ENCODE peak calls at places on chromosome 12, in five cellular contexts. X is body of pancreas, Q is AG04449, D is mesothelial cell of epicardium, W is pancreas. V is an unnamed sample.
A peak's percentile ranks its signal among the peaks of the same experiment; 100 is the strongest.

GRCh38 chr12:132950844-132951535 is 5.1 kb downstream of the ZNF605 start:
- DNase-seq in Q (no peak), W (no peak), X (no peak), D (no peak), V (no peak)

GRCh38 chr12:114920828-114921579 is 237.0 kb upstream of the TBX3 start:
- DNase-seq in Q (no peak), X (no peak), D (no peak), W (no peak), V (no peak)

GRCh38 chr12:47249082-47249481 is 169.3 kb upstream of the AMIGO2 start:
- DNase-seq in Q (no peak), D (no peak), W (no peak), X (no peak), V (no peak)

GRCh38 chr12:7555752-7556151 is 52.2 kb upstream of the CD163 start:
- DNase-seq in W (no peak), D (no peak), X (no peak), Q (peak; percentile 56), V (no peak)

GRCh38 chr12:107492393-107493134 is 193.0 kb upstream of the PWP1 start:
- DNase-seq in Q (no peak), D (no peak), W (no peak), X (no peak), V (no peak)

GRCh38 chr12:100529951-100530350 is 43.5 kb upstream of the GAS2L3 start:
- DNase-seq in Q (no peak), D (no peak), X (no peak), W (no peak), V (no peak)

GRCh38 chr12:49922349-49923034 is 18.8 kb upstream of the FAIM2 start:
- DNase-seq in X (peak; percentile 27), Q (no peak), W (no peak), D (no peak), V (no peak)

GRCh38 chr12:31479516-31480210 is 111.3 kb downstream of the DENND5B start:
- DNase-seq in W (no peak), Q (no peak), X (no peak), D (no peak), V (no peak)

GRCh38 chr12:97912943-97913342 is 450.3 kb downstream of the RMST start:
- DNase-seq in D (no peak), W (no peak), X (no peak), Q (no peak), V (no peak)

GRCh38 chr12:40152783-40153383 is 47.0 kb upstream of the SLC2A13 start:
- DNase-seq in D (no peak), X (peak; percentile 41), W (peak; percentile 29), Q (no peak), V (peak; percentile 64)

GRCh38 chr12:50195832-50196231 is 28.7 kb upstream of the CERS5 start:
- DNase-seq in X (no peak), Q (no peak), D (no peak), W (no peak), V (no peak)

GRCh38 chr12:71135812-71136176 is 22.0 kb downstream of the TSPAN8 start:
- DNase-seq in D (no peak), W (no peak), Q (no peak), X (no peak), V (no peak)

GRCh38 chr12:103745962-103746361 is 95.1 kb downstream of the NT5DC3 start:
- DNase-seq in Q (no peak), W (no peak), D (no peak), X (no peak), V (no peak)

GRCh38 chr12:47124451-47124850 is 44.7 kb upstream of the AMIGO2 start:
- DNase-seq in Q (peak; percentile 17), W (no peak), D (no peak), X (no peak), V (no peak)

GRCh38 chr12:101767537-101767936 is 28.3 kb upstream of the SYCP3 start:
- DNase-seq in W (no peak), D (no peak), Q (no peak), X (no peak), V (no peak)
- TF ChIP-seq CTCF in W (no peak), D (no peak), Q (no peak), X (no peak), V (no peak)

GRCh38 chr12:54140958-54141388 is 47.8 kb downstream of the SMUG1 start:
- DNase-seq in W (no peak), D (peak; percentile 62), X (no peak), Q (peak; percentile 40), V (no peak)

GRCh38 chr12:54139030-54139429 is 49.8 kb downstream of the SMUG1 start:
- DNase-seq in W (no peak), X (no peak), Q (no peak), D (no peak), V (no peak)

GRCh38 chr12:54136844-54137580 is 51.8 kb downstream of the SMUG1 start:
- DNase-seq in D (no peak), W (no peak), X (no peak), Q (no peak), V (no peak)

GRCh38 chr12:54135621-54136027 is 53.2 kb downstream of the SMUG1 start:
- DNase-seq in Q (no peak), X (no peak), W (no peak), D (no peak), V (no peak)

DNA sequence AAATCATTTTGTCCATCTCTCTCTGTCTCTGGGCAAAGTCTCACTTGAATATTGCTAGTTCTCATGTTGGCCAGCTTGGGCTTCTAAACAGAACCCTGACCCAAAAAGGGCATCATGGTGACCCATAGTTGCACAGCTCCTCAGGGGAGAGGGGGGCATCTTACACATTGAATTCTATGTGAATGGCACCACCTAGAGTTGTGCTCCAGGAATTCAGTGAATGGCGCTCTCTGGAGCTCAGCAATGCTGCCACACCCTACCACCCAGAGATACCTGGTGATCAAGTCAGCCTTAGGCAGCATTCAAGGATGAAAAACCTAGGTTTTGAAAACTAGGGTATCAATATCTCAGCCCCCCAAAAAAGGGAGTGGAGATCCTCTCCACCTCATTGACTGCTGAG is 50.6 kb downstream of the SMUG1 start:
- DNase-seq in W (no peak), X (no peak), Q (no peak), D (no peak), V (no peak)
- TF ChIP-seq CTCF in W (no peak), X (no peak), Q (no peak), D (no peak), V (no peak)

DNA sequence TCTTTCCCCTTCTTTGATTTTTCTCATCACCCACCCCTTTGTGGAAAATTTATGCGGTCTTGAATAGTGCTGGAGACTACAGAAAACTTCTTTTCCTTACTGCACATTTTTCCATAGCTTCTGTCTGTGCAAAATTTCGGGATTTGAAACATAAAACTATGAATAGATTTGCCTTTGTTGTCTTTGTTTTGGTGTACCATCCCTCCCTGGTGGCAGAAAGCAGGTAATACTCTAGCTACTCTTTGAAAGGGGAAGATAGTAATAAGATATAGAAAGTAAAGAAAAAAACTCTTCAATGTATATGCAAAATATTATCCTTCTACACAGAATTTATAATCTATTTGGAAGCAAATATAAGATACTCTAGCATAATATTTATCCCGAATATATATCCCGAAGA is 79.1 kb upstream of the LMO3 start:
- DNase-seq in X (no peak), W (no peak), Q (no peak), D (no peak), V (no peak)
- TF ChIP-seq CTCF in X (no peak), W (no peak), Q (no peak), D (no peak), V (peak; percentile 1)

GRCh38 chr12:124578445-124578844 is 11.0 kb upstream of the NCOR2 start:
- DNase-seq in X (no peak), D (no peak), W (no peak), Q (no peak), V (no peak)
- TF ChIP-seq CTCF in X (no peak), D (no peak), W (no peak), Q (no peak), V (no peak)

DNA sequence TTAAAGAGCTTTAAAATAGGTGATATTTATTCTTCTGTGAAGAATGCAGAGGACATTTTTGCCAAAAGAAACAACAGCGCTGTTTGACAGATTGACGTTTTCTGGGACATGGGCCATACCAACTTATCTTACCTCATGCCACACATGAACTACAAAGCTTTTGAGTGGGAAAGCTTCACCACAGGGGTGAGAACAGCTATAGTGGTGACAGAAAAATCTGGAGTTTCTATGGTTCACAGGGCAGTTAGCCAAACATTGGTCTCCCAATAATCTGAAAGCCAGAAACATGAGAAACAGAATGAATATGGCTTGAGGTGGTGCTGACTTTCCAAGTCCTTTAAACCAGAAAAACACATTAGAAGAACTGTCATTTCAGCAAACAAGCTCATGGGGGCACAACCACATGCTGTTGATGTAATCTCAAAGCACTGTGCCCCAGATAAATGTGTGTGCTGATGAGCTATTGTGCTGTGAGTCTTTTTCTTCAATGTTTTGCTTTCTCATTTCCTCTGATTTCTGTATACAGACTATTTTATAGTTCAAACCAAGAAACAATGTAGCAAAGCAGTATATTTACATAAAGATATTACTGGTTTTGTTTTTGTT is 905.4 kb downstream of the SLC16A7 start:
- DNase-seq in W (no peak), X (no peak), D (no peak), Q (no peak), V (no peak)
- TF ChIP-seq CTCF in W (no peak), X (no peak), D (no peak), Q (no peak), V (no peak)

DNA sequence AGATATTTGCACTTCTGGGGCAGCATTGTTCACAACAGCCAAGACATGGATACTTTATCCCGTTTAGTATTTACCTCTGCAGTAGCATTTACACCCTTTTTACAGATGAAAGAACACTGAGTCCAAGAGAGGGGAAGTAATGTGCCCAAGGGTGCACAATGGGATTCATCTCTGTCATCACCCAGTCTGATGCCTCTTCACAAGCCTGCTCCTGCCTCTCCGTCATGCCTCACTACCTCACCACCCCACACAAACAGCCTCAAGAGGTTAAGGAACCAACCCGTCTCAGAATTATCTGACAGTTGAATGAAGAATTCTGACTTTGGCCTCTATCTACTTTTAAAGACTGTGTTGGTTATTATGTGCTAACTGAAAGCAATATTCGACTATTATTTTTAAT is 368.4 kb downstream of the ATP23 start:
- DNase-seq in D (no peak), Q (no peak), W (no peak), X (no peak), V (no peak)
- TF ChIP-seq CTCF in D (no peak), Q (no peak), W (no peak), X (no peak), V (no peak)

GRCh38 chr12:110934093-110934852 is 13.9 kb upstream of the MYL2 start:
- DNase-seq in D (no peak), Q (no peak), X (no peak), W (no peak), V (no peak)

GRCh38 chr12:110933326-110933974 is 13.1 kb upstream of the MYL2 start:
- DNase-seq in Q (no peak), D (no peak), X (no peak), W (no peak), V (no peak)

GRCh38 chr12:110930348-110931314 is 10.3 kb upstream of the MYL2 start:
- DNase-seq in D (no peak), W (no peak), Q (no peak), X (no peak), V (no peak)

GRCh38 chr12:110931315-110931728 is 10.9 kb upstream of the MYL2 start:
- DNase-seq in Q (no peak), W (no peak), D (no peak), X (no peak), V (no peak)

GRCh38 chr12:110932048-110932447 is 11.7 kb upstream of the MYL2 start:
- DNase-seq in Q (no peak), D (no peak), X (no peak), W (no peak), V (peak; percentile 54)
- TF ChIP-seq CTCF in Q (no peak), D (peak; percentile 23), X (no peak), W (no peak), V (peak; percentile 57)